ENCODE peak calls at places on chromosomes 4 and X, in seven cellular contexts. T, L, F, I, G, Q and J are unnamed samples.

GRCh38 chr4:16764622-16765021 is 133.8 kb downstream of the LDB2 start:
- DNase-seq in T (no peak), L (no peak), F (no peak), I (no peak), G (no peak), Q (no peak), J (no peak)

GRCh38 chr4:67292045-67292444 is 253.3 kb downstream of the CENPC start:
- DNase-seq in T (no peak), L (no peak), F (no peak), I (no peak), G (no peak), Q (no peak), J (no peak)

GRCh38 chr4:150577786-150578185 is 4.2 kb upstream of the MAB21L2 start:
- DNase-seq in T (no peak), L (no peak), F (no peak), I (no peak), G (no peak), Q (no peak), J (no peak)

GRCh38 chr4:120299631-120300030 is 233.0 kb upstream of the MAD2L1 start:
- DNase-seq in T (no peak), L (no peak), F (no peak), I (no peak), G (no peak), Q (no peak), J (no peak)

GRCh38 chrX:52140020-52140419 is 44.7 kb upstream of the MAGED4 start:
- DNase-seq in T (no peak), L (no peak), F (no peak), I (no peak), G (no peak), Q (no peak), J (no peak)

GRCh38 chrX:51641421-51642021 is 22.8 kb upstream of the CENPVL3 start:
- DNase-seq in T (peak), L (no peak), F (no peak), I (no peak), G (peak), Q (no peak), J (peak)

GRCh38 chr4:3791910-3792542 is 25.8 kb downstream of the ADRA2C start:
- DNase-seq in T (peak), L (no peak), F (no peak), I (peak), G (peak), Q (no peak), J (no peak)

GRCh38 chrX:97622111-97622510 is 738.4 kb downstream of the RPA4 start:
- DNase-seq in T (no peak), L (no peak), F (no peak), I (no peak), G (no peak), Q (no peak), J (no peak)

GRCh38 chrX:47595701-47596655 is 13.7 kb downstream of the TIMP1 start:
- DNase-seq in T (no peak), L (no peak), F (no peak), I (no peak), G (no peak), Q (no peak), J (peak)

GRCh38 chrX:54891573-54891972 is 29.1 kb upstream of the TRO start:
- DNase-seq in T (peak), L (no peak), F (peak), I (no peak), G (peak), Q (no peak), J (peak)

GRCh38 chr4:150033937-150034336 is 44.3 kb upstream of the DCLK2 start:
- DNase-seq in T (no peak), L (no peak), F (no peak), I (no peak), G (no peak), Q (no peak), J (no peak)

GRCh38 chr4:80732010-80732409 is 298.5 kb upstream of the BMP3 start:
- DNase-seq in T (no peak), L (no peak), F (no peak), I (no peak), G (no peak), Q (no peak), J (no peak)

GRCh38 chr4:165516281-165516833 is 137.5 kb downstream of the CPE start:
- DNase-seq in T (no peak), L (no peak), F (no peak), I (no peak), G (no peak), Q (no peak), J (no peak)

GRCh38 chr4:111601671-111602070 is 543.6 kb upstream of the FAM241A start:
- DNase-seq in T (no peak), L (no peak), F (no peak), I (no peak), G (no peak), Q (no peak), J (no peak)

GRCh38 chr4:153023692-153024394 is 87.7 kb downstream of the FHDC1 start:
- DNase-seq in T (no peak), L (no peak), F (no peak), I (no peak), G (no peak), Q (no peak), J (no peak)

GRCh38 chr4:14130551-14130950 is 503.0 kb upstream of the BOD1L1 start:
- DNase-seq in T (no peak), L (no peak), F (no peak), I (no peak), G (no peak), Q (no peak), J (no peak)

GRCh38 chrX:30690330-30690729 is 37.1 kb downstream of the GK start:
- DNase-seq in T (no peak), L (no peak), F (no peak), I (no peak), G (no peak), Q (no peak), J (no peak)

GRCh38 chrX:129696463-129697155 is 41.9 kb upstream of the APLN start:
- DNase-seq in T (no peak), L (no peak), F (no peak), I (no peak), G (no peak), Q (no peak), J (no peak)

GRCh38 chr4:145927055-145927454 is 11.6 kb downstream of the ZNF827 start:
- DNase-seq in T (no peak), L (no peak), F (no peak), I (no peak), G (no peak), Q (no peak), J (no peak)